ENCODE peak calls at places on chromosome 22, in nine cellular contexts. J is heart right ventricle; Y is left lung; W is CD8-positive, alpha-beta T cell; N is uterus; T is ovary; Z is tibial nerve; P is NB4; K is MM.1S. M is an unnamed sample.

GRCh38 chr22:39240841-39241631 is 3.7 kb downstream of the PDGFB start:
- DNase-seq in J (peak), Y (peak), W (no peak), N (no peak), T (no peak), Z (no peak), P (no peak), K (peak), M (no peak)

GRCh38 chr22:21816787-21817496 is 50.5 kb downstream of the MAPK1 start:
- DNase-seq in J (no peak), Y (no peak), W (no peak), N (no peak), T (no peak), Z (no peak), P (peak), K (no peak), M (peak)

GRCh38 chr22:18113680-18114394 is 3.2 kb downstream of the TUBA8 start:
- DNase-seq in J (no peak), Y (no peak), W (no peak), N (no peak), T (no peak), Z (no peak), P (peak), K (no peak), M (no peak)

GRCh38 chr22:19066531-19067271 is 55.5 kb downstream of the DGCR2 start:
- DNase-seq in J (no peak), Y (no peak), W (no peak), N (peak), T (no peak), Z (no peak), P (no peak), K (no peak), M (peak)

GRCh38 chr22:47813661-47814060 is 1051.2 kb downstream of the TBC1D22A start:
- DNase-seq in J (no peak), Y (no peak), W (no peak), N (no peak), T (no peak), Z (no peak), P (no peak), K (no peak), M (no peak)

GRCh38 chr22:27962268-27963191 is 43.5 kb upstream of the PITPNB start:
- DNase-seq in J (no peak), Y (no peak), W (no peak), N (no peak), T (no peak), Z (no peak), P (no peak), K (no peak), M (peak)

GRCh38 chr22:32558681-32559355 is 84.2 kb downstream of the FBXO7 start:
- DNase-seq in J (peak), Y (peak), W (no peak), N (peak), T (no peak), Z (peak), P (no peak), K (no peak), M (peak)

GRCh38 chr22:41284465-41284864 is 1.5 kb downstream of the RANGAP1 start:
- DNase-seq in J (no peak), Y (peak), W (no peak), N (no peak), T (no peak), Z (no peak), P (no peak), K (no peak), M (no peak)

GRCh38 chr22:50169774-50170341 is 673 bp upstream of the PANX2 start:
- DNase-seq in J (no peak), Y (peak), W (no peak), N (no peak), T (peak), Z (no peak), P (peak), K (peak), M (no peak)

GRCh38 chr22:29314537-29315285 is 786 bp downstream of the RASL10A start:
- DNase-seq in J (no peak), Y (peak), W (no peak), N (no peak), T (peak), Z (no peak), P (no peak), K (no peak), M (no peak)
- H3K4me3 ChIP-seq in J (peak), Y (peak), W (no peak), N (no peak), T (no peak), Z (peak), P (no peak), K (no peak), M (peak)

DNA sequence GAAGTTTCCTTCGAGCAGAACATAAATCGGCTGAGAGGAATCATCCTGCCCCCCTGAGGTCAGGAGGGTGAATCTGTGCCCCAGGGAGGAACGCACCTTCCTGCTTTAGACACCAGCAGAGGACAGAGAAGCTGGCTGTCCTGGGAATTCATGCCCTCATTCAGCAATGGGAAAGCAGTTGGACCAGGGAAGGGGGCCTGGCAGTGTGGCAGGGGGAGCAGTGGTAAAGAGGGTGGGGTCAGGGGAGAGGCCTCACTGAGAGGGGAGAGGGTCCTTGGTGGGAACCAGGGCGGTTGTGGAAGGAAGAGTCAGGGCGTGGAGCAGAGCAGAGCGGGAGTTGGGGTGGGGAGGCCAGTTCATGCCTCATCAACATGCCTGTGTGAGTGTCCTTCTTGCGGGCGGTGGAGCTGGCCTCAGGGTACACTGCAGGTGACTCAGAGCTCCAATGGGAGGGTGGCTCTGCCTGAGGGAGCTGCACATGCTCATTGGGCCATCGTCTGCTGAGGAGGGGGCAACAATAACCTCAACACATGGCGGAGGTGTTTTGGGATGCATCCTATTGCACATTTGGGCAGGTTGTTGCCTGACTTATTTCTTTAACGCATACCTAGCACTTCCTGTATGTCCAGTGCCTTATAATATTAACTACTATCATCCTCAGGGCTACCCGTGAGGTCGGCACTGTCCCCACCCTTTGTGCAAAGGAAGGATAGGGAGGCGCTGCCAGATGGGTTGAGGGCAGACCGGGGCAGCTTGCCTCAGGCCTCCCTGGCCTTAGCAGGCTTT is 23.2 kb downstream of the MED15 start:
- DNase-seq in J (no peak), Y (no peak), W (no peak), N (no peak), T (no peak), Z (no peak), P (no peak), K (no peak), M (no peak)
- TF ChIP-seq CTCF in J (no peak), Y (no peak), W (no peak), N (no peak), T (no peak), Z (no peak), P (no peak), K (no peak), M (no peak)

DNA sequence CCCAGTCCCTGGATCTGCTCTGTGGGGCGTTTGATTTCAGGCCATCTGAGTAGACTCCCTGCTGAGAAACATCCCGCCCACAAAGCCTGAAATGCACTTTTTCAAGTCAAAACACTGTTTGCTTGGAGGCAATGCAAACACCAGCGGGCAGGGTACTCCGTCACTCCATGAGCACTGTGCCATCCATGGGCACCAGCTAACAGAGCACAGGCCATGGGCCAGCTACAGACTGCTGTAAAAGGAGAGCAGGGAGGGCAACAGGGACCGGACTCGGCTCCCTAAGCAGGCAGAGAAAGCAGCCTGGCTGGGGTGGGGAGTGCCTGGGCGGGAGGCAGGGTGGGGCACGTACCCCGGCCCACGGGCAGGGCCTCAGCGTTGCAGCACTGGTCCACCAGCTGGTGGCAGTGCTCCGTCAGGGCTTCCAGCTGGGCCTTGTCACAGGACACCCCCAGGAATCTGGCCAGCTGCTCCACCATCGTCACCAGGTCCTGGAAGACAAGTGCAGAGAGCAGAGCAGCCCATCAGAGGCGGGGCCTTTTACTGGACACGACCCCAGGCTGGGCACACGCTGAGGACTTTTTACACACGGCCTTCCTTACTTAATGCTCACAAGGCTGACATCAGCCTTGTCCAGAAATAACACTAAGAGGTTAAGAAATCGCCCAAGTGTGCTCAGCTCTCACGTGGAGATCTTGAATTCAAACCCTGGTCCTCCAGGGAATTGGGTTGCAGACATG is 16.8 kb upstream of the EFCAB6 start:
- DNase-seq in J (peak), Y (no peak), W (no peak), N (peak), T (peak), Z (peak), P (peak), K (no peak), M (no peak)
- H3K4me3 ChIP-seq in J (peak), Y (no peak), W (no peak), N (no peak), T (no peak), Z (no peak), P (no peak), K (no peak), M (no peak)

GRCh38 chr22:23385301-23386244 is 194.5 kb downstream of the IGLL1 start:
- DNase-seq in J (peak), Y (peak), W (peak), N (peak), T (peak), Z (peak), P (peak), K (peak), M (peak)
- TF ChIP-seq CTCF in J (peak), Y (peak), W (peak), N (peak), T (peak), Z (peak), P (peak), K (peak), M (peak)

GRCh38 chr22:46776876-46777608 is 14.6 kb downstream of the TBC1D22A start:
- DNase-seq in J (no peak), Y (no peak), W (no peak), N (no peak), T (no peak), Z (no peak), P (no peak), K (no peak), M (no peak)
- H3K4me3 ChIP-seq in J (no peak), Y (no peak), W (peak), N (no peak), T (no peak), Z (no peak), P (no peak), K (no peak), M (no peak)

GRCh38 chr22:25363474-25363873 is 144.0 kb downstream of the CRYBB2 start:
- DNase-seq in J (no peak), Y (no peak), W (no peak), N (no peak), T (no peak), Z (peak), P (no peak), K (no peak), M (no peak)

GRCh38 chr22:25362883-25363240 is 143.4 kb downstream of the CRYBB2 start:
- DNase-seq in J (no peak), Y (no peak), W (no peak), N (no peak), T (peak), Z (no peak), P (no peak), K (no peak), M (peak)

GRCh38 chr22:25361899-25362214 is 142.4 kb downstream of the CRYBB2 start:
- DNase-seq in J (no peak), Y (no peak), W (no peak), N (no peak), T (no peak), Z (no peak), P (no peak), K (no peak), M (no peak)

GRCh38 chr22:25360891-25361645 is 141.6 kb downstream of the CRYBB2 start:
- DNase-seq in J (no peak), Y (peak), W (no peak), N (peak), T (no peak), Z (no peak), P (no peak), K (no peak), M (no peak)

GRCh38 chr22:25362215-25362882 is 142.9 kb downstream of the CRYBB2 start:
- DNase-seq in J (peak), Y (peak), W (peak), N (peak), T (peak), Z (peak), P (peak), K (peak), M (peak)
- TF ChIP-seq CTCF in J (peak), Y (peak), W (peak), N (peak), T (peak), Z (peak), P (peak), K (peak), M (peak)

GRCh38 chr22:46513908-46514550 is 23.4 kb downstream of the CELSR1 start:
- DNase-seq in J (no peak), Y (peak), W (no peak), N (no peak), T (no peak), Z (no peak), P (no peak), K (no peak), M (no peak)

GRCh38 chr22:46511391-46512370 is 25.7 kb downstream of the CELSR1 start:
- DNase-seq in J (no peak), Y (peak), W (no peak), N (no peak), T (no peak), Z (no peak), P (no peak), K (no peak), M (no peak)

GRCh38 chr22:46515208-46516111 is 22.0 kb downstream of the CELSR1 start:
- DNase-seq in J (no peak), Y (no peak), W (no peak), N (no peak), T (no peak), Z (no peak), P (no peak), K (no peak), M (no peak)

GRCh38 chr22:46514592-46515207 is 22.7 kb downstream of the CELSR1 start:
- DNase-seq in J (no peak), Y (peak), W (no peak), N (no peak), T (no peak), Z (no peak), P (no peak), K (no peak), M (no peak)

GRCh38 chr22:46512683-46513082 is 24.7 kb downstream of the CELSR1 start:
- DNase-seq in J (no peak), Y (peak), W (no peak), N (no peak), T (no peak), Z (no peak), P (no peak), K (no peak), M (no peak)
- H3K4me3 ChIP-seq in J (no peak), Y (no peak), W (no peak), N (no peak), T (no peak), Z (no peak), P (no peak), K (no peak), M (no peak)

DNA sequence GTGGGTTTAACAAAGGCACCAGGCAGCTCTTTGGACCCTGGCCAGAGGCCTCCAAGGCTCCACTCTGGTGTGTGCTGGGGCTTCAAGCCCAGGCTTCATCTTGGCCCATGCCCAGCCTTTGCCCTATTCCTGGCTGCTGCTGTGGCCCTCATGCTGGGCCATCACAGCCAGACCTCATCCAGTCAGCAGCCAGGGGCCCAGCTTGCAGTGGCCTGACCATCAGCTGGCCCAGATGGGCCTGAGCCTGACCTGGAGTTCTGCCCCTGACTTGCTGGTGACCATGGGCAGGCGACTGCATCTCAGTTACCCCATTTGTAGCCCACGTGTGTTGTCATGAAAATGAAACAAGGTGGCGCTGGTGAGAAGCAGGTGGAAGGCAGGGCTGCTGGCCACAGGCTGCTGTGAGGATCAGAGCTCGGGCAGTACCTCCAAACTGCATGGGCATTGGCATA is 76.1 kb downstream of the MED15 start:
- DNase-seq in J (peak), Y (no peak), W (no peak), N (no peak), T (no peak), Z (no peak), P (peak), K (peak), M (no peak)
- TF ChIP-seq CTCF in J (no peak), Y (no peak), W (no peak), N (no peak), T (no peak), Z (no peak), P (no peak), K (peak), M (no peak)

GRCh38 chr22:36921309-36922096 is 8.1 kb downstream of the CSF2RB start:
- DNase-seq in J (no peak), Y (no peak), W (no peak), N (no peak), T (no peak), Z (no peak), P (peak), K (no peak), M (no peak)

GRCh38 chr22:36923458-36923784 is 10.0 kb downstream of the CSF2RB start:
- DNase-seq in J (no peak), Y (no peak), W (no peak), N (no peak), T (no peak), Z (no peak), P (peak), K (no peak), M (no peak)

GRCh38 chr22:36922752-36923457 is 9.5 kb downstream of the CSF2RB start:
- DNase-seq in J (no peak), Y (no peak), W (no peak), N (no peak), T (no peak), Z (no peak), P (no peak), K (no peak), M (no peak)

GRCh38 chr22:36924151-36924698 is 10.8 kb downstream of the CSF2RB start:
- DNase-seq in J (no peak), Y (no peak), W (no peak), N (no peak), T (no peak), Z (no peak), P (no peak), K (no peak), M (no peak)

GRCh38 chr22:36922097-36922608 is 8.7 kb downstream of the CSF2RB start:
- DNase-seq in J (no peak), Y (no peak), W (no peak), N (no peak), T (no peak), Z (no peak), P (no peak), K (no peak), M (no peak)
- H3K4me3 ChIP-seq in J (no peak), Y (no peak), W (no peak), N (no peak), T (no peak), Z (no peak), P (no peak), K (no peak), M (no peak)

GRCh38 chr22:37676691-37677627 is 1.5 kb downstream of the LGALS1 start:
- DNase-seq in J (peak), Y (peak), W (peak), N (peak), T (peak), Z (peak), P (peak), K (peak), M (peak)

GRCh38 chr22:37672920-37673453 is 2.4 kb upstream of the LGALS1 start:
- DNase-seq in J (no peak), Y (no peak), W (no peak), N (no peak), T (no peak), Z (no peak), P (no peak), K (no peak), M (no peak)

GRCh38 chr22:37674248-37674647 is 1.2 kb upstream of the LGALS1 start:
- DNase-seq in J (no peak), Y (no peak), W (no peak), N (no peak), T (no peak), Z (no peak), P (no peak), K (no peak), M (no peak)

GRCh38 chr22:37675930-37676571 is 615 bp downstream of the LGALS1 start:
- DNase-seq in J (peak), Y (no peak), W (no peak), N (peak), T (peak), Z (no peak), P (peak), K (no peak), M (no peak)

GRCh38 chr22:37674951-37675929 is at the start of gene LGALS1:
- DNase-seq in J (peak), Y (peak), W (peak), N (peak), T (peak), Z (peak), P (peak), K (peak), M (peak)
- TF ChIP-seq CTCF in J (peak), Y (no peak), W (no peak), N (peak), T (no peak), Z (no peak), P (no peak), K (no peak), M (no peak)